ENCODE peak calls at places on chromosomes 13 and 19, in four cellular contexts. O, K, Q and L are unnamed samples.
A peak's percentile ranks its signal among the peaks of the same experiment; 100 is the strongest.

GRCh38 chr13:106683918-106684317 is 116.0 kb upstream of the ARGLU1 start:
- DNase-seq in O (no peak), K (no peak), Q (no peak), L (no peak)

GRCh38 chr13:51158365-51158764 is 47.3 kb upstream of the C13orf42 start:
- DNase-seq in O (no peak), K (no peak), Q (no peak), L (peak; percentile 62)

GRCh38 chr13:76868451-76868850 is 17.8 kb downstream of the KCTD12 start:
- DNase-seq in O (no peak), K (no peak), Q (no peak), L (no peak)

GRCh38 chr19:13597625-13598024 is 91.3 kb upstream of the CACNA1A start:
- DNase-seq in O (peak; percentile 66), K (peak; percentile 55), Q (peak; percentile 62), L (peak; percentile 60)

GRCh38 chr19:33311326-33311682 is 9.0 kb upstream of the CEBPA start:
- DNase-seq in O (no peak), K (no peak), Q (no peak), L (no peak)

GRCh38 chr13:79735228-79735627 is 254.3 kb downstream of the NDFIP2 start:
- DNase-seq in O (peak; percentile 61), K (no peak), Q (no peak), L (no peak)

GRCh38 chr13:109939838-109940237 is 153.5 kb upstream of the IRS2 start:
- DNase-seq in O (no peak), K (no peak), Q (no peak), L (no peak)

GRCh38 chr19:6381030-6381750 is 5.5 kb upstream of the PSPN start:
- DNase-seq in O (no peak), K (no peak), Q (no peak), L (no peak)

GRCh38 chr13:110403721-110404120 is 96.6 kb downstream of the COL4A2 start:
- DNase-seq in O (peak; percentile 65), K (peak; percentile 58), Q (no peak), L (no peak)

GRCh38 chr13:24215007-24215633 is 54.6 kb downstream of the SPATA13 start:
- DNase-seq in O (no peak), K (no peak), Q (no peak), L (no peak)

GRCh38 chr13:49214917-49215376 is 5.2 kb upstream of the MLNR start:
- DNase-seq in O (no peak), K (no peak), Q (no peak), L (peak; percentile 76)

GRCh38 chr13:20873348-20873747 is 29.2 kb downstream of the XPO4 start:
- DNase-seq in O (peak; percentile 57), K (no peak), Q (peak; percentile 38), L (no peak)

GRCh38 chr13:109595466-109595865 is 190.9 kb downstream of the IRS2 start:
- DNase-seq in O (no peak), K (no peak), Q (no peak), L (no peak)

GRCh38 chr13:101490400-101491015 is 38.0 kb downstream of the ITGBL1 start:
- DNase-seq in O (peak; percentile 31), K (no peak), Q (no peak), L (no peak)

GRCh38 chr19:19420570-19421301 is 15.3 kb downstream of the GATAD2A start:
- DNase-seq in O (no peak), K (no peak), Q (no peak), L (no peak)

GRCh38 chr19:35732540-35733179 is 9.6 kb downstream of the IGFLR1 start:
- DNase-seq in O (no peak), K (no peak), Q (no peak), L (no peak)

GRCh38 chr19:7679771-7680605 is 645 bp upstream of the TRAPPC5 start:
- DNase-seq in O (no peak), K (no peak), Q (no peak), L (no peak)

GRCh38 chr13:32734511-32734910 is 148.3 kb downstream of the PDS5B start:
- DNase-seq in O (no peak), K (no peak), Q (no peak), L (no peak)

GRCh38 chr13:111852701-111853100 is 214.2 kb upstream of the SOX1 start:
- DNase-seq in O (no peak), K (no peak), Q (no peak), L (no peak)

GRCh38 chr13:110702591-110703526 is 3.1 kb downstream of the CARS2 start:
- DNase-seq in O (peak; percentile 41), K (no peak), Q (no peak), L (no peak)

GRCh38 chr19:41218615-41219507 is at the start of gene AXL:
- DNase-seq in O (peak; percentile 97), K (no peak), Q (peak; percentile 86), L (peak; percentile 91)

GRCh38 chr19:53019684-53020083 is 6.0 kb downstream of the ERVV-1 start:
- DNase-seq in O (no peak), K (peak; percentile 9), Q (no peak), L (peak; percentile 86)

GRCh38 chr13:48318014-48318713 is 14.6 kb downstream of the RB1 start:
- DNase-seq in O (no peak), K (no peak), Q (no peak), L (no peak)

GRCh38 chr19:11560404-11560988 is 1.5 kb upstream of the ELOF1 start:
- DNase-seq in O (peak; percentile 82), K (no peak), Q (peak; percentile 69), L (peak; percentile 78)

GRCh38 chr19:7182489-7182888 is 111.7 kb downstream of the INSR start:
- DNase-seq in O (no peak), K (no peak), Q (no peak), L (no peak)

GRCh38 chr13:72539925-72540324 is 187.5 kb downstream of the MZT1 start:
- DNase-seq in O (no peak), K (no peak), Q (no peak), L (no peak)

DNA sequence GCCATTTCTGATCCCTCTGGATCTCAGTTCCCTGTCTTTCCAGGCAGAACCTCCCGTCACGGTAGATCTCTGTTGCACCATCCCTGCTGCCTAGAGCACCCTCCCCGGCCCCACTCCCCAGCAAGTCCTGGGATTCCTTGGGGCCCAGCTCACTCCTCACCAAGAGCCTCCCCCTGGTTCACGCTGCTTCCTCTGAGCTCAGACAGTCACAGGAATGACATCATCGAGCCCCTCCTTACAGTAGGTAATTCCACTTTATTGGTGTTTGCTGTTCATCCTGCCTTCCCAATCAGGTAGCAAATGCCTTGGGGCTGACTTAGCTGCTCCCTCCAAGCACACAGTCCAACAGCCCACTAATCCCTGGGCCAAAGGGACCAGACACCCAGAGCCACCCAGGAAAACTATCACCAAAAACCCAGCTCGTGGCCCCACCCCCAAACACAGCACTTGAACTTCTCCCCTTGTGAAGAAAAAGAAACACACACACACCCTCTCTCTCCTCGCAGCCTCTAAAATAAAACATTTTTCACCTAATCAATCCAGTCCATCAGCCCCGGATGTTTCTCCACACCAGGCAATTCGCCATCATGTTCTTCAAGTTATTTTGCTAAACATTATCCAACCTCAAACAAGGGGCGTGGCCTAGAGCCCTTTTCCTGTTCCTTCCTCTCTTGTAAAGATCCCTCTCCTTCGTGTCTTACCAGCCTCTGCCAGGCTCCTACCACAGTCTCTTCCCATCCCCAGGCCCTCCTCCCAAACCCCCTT is 2.5 kb downstream of the NAPA start:
- DNase-seq in O (peak; percentile 33), K (no peak), Q (no peak), L (no peak)
- H3K4ac ChIP-seq in O (no peak overlapping the region), K (peak overlapping the region; percentile 84), Q (no peak overlapping the region), L (no peak overlapping the region)

GRCh38 chr13:75647126-75647784 is 11.1 kb downstream of the LMO7 start:
- DNase-seq in O (no peak), K (no peak), Q (no peak), L (no peak)

GRCh38 chr13:75643182-75643581 is 7.1 kb downstream of the LMO7 start:
- DNase-seq in O (no peak), K (no peak), Q (no peak), L (no peak)

GRCh38 chr13:75643693-75644092 is 7.6 kb downstream of the LMO7 start:
- DNase-seq in O (no peak), K (no peak), Q (no peak), L (no peak)

GRCh38 chr13:75648446-75648845 is 12.3 kb downstream of the LMO7 start:
- DNase-seq in O (no peak), K (no peak), Q (no peak), L (no peak)

GRCh38 chr13:75645141-75645540 is 9.0 kb downstream of the LMO7 start:
- DNase-seq in O (no peak), K (no peak), Q (no peak), L (no peak)
- H2BK12ac ChIP-seq in O (no peak overlapping the region), K (no peak overlapping the region), Q (no peak overlapping the region), L (no peak overlapping the region)

DNA sequence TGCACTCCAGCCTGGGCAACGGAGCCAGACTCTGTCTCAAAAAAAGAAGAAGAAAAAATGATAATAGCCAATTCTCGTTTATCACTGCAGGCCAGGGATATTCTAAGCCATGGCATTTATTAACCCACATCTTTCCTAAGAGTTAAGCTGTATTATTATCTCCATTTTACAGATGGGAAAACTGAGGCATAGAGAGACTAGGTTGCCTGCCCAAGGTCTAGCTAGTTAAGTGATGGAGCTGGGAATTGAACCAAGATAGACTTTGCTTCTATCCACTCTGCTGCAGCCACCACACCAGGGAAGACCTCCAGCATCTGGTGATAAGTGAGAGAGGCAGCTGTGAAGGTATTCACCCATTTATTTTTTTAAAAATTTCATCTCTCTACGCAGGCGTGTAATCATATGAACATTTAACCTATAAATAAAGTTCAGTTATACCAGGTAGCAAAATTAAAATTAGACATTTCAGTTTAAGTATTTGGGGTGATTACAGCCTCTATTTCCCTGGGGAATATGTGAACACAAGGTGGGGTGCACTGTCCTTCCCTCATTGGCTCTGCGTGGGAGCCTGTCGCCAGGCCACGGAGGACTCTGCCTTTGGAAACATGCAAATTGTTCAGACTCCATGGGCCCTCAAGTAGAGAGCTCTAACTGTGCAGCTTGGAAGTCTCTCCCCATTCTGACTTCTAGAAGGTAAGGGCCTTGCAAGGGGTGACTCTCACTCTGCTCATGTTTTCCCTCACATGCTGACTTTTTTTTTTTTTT is 157.8 kb downstream of the SIPA1L3 start:
- DNase-seq in O (no peak), K (no peak), Q (no peak), L (no peak)
- H3K4ac ChIP-seq in O (no peak overlapping the region), K (no peak overlapping the region), Q (no peak overlapping the region), L (no peak overlapping the region)

GRCh38 chr19:48295458-48295857 is 25.6 kb downstream of the ZNF114 start:
- DNase-seq in O (no peak), K (no peak), Q (no peak), L (no peak)
- H2BK12ac ChIP-seq in O (no peak overlapping the region), K (no peak overlapping the region), Q (no peak overlapping the region), L (no peak overlapping the region)

GRCh38 chr13:26111797-26112196 is 60.0 kb upstream of the SHISA2 start:
- DNase-seq in O (no peak), K (no peak), Q (no peak), L (no peak)
- H3K4ac ChIP-seq in O (no peak overlapping the region), K (no peak overlapping the region), Q (no peak overlapping the region), L (no peak overlapping the region)

GRCh38 chr19:17687857-17688784 is at the start of gene UNC13A:
- DNase-seq in O (peak; percentile 41), K (peak; percentile 7), Q (peak; percentile 79), L (peak; percentile 83)
- H2BK12ac ChIP-seq in O (no peak within 1 kb of the TSS), K (no peak within 1 kb of the TSS), Q (peak within 1 kb of the TSS; percentile 90), L (no peak within 1 kb of the TSS)

GRCh38 chr13:98226520-98226919 is 49.5 kb upstream of the RNF113B start:
- DNase-seq in O (no peak), K (no peak), Q (no peak), L (no peak)

GRCh38 chr13:98234348-98234747 is 57.3 kb upstream of the RNF113B start:
- DNase-seq in O (no peak), K (no peak), Q (no peak), L (no peak)

GRCh38 chr13:98228661-98229349 is 51.7 kb upstream of the RNF113B start:
- DNase-seq in O (peak; percentile 24), K (no peak), Q (no peak), L (no peak)

GRCh38 chr13:98233127-98233526 is 56.1 kb upstream of the RNF113B start:
- DNase-seq in O (no peak), K (no peak), Q (no peak), L (no peak)

GRCh38 chr13:98232456-98232855 is 55.4 kb upstream of the RNF113B start:
- DNase-seq in O (no peak), K (no peak), Q (no peak), L (no peak)
- H3K4ac ChIP-seq in O (no peak overlapping the region), K (no peak overlapping the region), Q (no peak overlapping the region), L (no peak overlapping the region)